ENCODE peak calls at places on chromosome 4, in four cellular contexts. R is mammary epithelial cell, M is HCT116, I is fibroblast of lung. S is an unnamed sample.
A peak's percentile ranks its signal among the peaks of the same experiment; 100 is the strongest.

GRCh38 chr4:35052546-35052945 is 1191.8 kb downstream of the ARAP2 start:
- DNase-seq in R (no peak), M (no peak), I (no peak), S (no peak)

GRCh38 chr4:63528592-63528991 is 880.7 kb downstream of the TECRL start:
- DNase-seq in R (no peak), M (no peak), I (no peak), S (no peak)

GRCh38 chr4:146488495-146489174 is 33.1 kb downstream of the SLC10A7 start:
- DNase-seq in R (no peak), M (no peak), I (peak; percentile 26), S (no peak)

GRCh38 chr4:5746829-5747745 is 36.1 kb downstream of the EVC start:
- DNase-seq in R (peak; percentile 23), M (no peak), I (peak; percentile 41), S (no peak)

GRCh38 chr4:164956766-164957643 is 20.5 kb downstream of the TRIM61 start:
- DNase-seq in R (peak; percentile 69), M (no peak), I (peak; percentile 73), S (no peak)

GRCh38 chr4:140719022-140719421 is 37.2 kb downstream of the TBC1D9 start:
- DNase-seq in R (peak; percentile 29), M (no peak), I (peak; percentile 40), S (no peak)

GRCh38 chr4:100189820-100190642 is at the start of gene DDIT4L:
- DNase-seq in R (peak; percentile 6), M (peak; percentile 15), I (peak; percentile 34), S (no peak)

GRCh38 chr4:6272863-6273660 is 3.4 kb downstream of the WFS1 start:
- DNase-seq in R (peak; percentile 63), M (no peak), I (peak; percentile 65), S (peak; percentile 58)

GRCh38 chr4:52729586-52729985 is 21.6 kb downstream of the ERVMER34-1 start:
- DNase-seq in R (no peak), M (no peak), I (no peak), S (no peak)

GRCh38 chr4:186915816-186916215 is 192.2 kb upstream of the FAT1 start:
- DNase-seq in R (peak; percentile 51), M (no peak), I (no peak), S (no peak)

GRCh38 chr4:166165829-166166420 is 292.9 kb downstream of the TLL1 start:
- DNase-seq in R (peak; percentile 59), M (peak; percentile 77), I (peak; percentile 81), S (no peak)

GRCh38 chr4:127604949-127605709 is 27.6 kb upstream of the INTU start:
- DNase-seq in R (peak; percentile 12), M (peak; percentile 33), I (peak; percentile 73), S (no peak)

GRCh38 chr4:112604590-112604989 is 32.1 kb downstream of the ZGRF1 start:
- DNase-seq in R (peak; percentile 35), M (peak; percentile 18), I (peak; percentile 75), S (peak; percentile 39)

GRCh38 chr4:83251074-83251835 is 33.3 kb downstream of the COQ2 start:
- DNase-seq in R (no peak), M (no peak), I (no peak), S (no peak)

GRCh38 chr4:139243448-139244365 is 36.3 kb downstream of the MGARP start:
- DNase-seq in R (peak; percentile 100), M (no peak), I (peak; percentile 99), S (peak; percentile 100)

GRCh38 chr4:105014242-105015031 is 132.2 kb upstream of the TET2 start:
- DNase-seq in R (no peak), M (no peak), I (no peak), S (no peak)

GRCh38 chr4:161762796-161763195 is 401.0 kb downstream of the FSTL5 start:
- DNase-seq in R (peak; percentile 58), M (no peak), I (peak; percentile 71), S (peak; percentile 27)

GRCh38 chr4:114688063-114688462 is 89.5 kb downstream of the UGT8 start:
- DNase-seq in R (no peak), M (no peak), I (no peak), S (no peak)

GRCh38 chr4:21242163-21242562 is 541.9 kb downstream of the PACRGL start:
- DNase-seq in R (no peak), M (no peak), I (no peak), S (no peak)

GRCh38 chr4:95204873-95205272 is 343.9 kb downstream of the UNC5C start:
- DNase-seq in R (peak; percentile 3), M (peak; percentile 12), I (no peak), S (no peak)

GRCh38 chr4:158500054-158500453 is 21.6 kb upstream of the RXFP1 start:
- DNase-seq in R (no peak), M (no peak), I (no peak), S (no peak)

GRCh38 chr4:41358626-41359025 is 101.9 kb downstream of the UCHL1 start:
- DNase-seq in R (no peak), M (no peak), I (peak; percentile 18), S (no peak)

GRCh38 chr4:77922158-77923094 is 59.8 kb downstream of the MRPL1 start:
- DNase-seq in R (no peak), M (no peak), I (peak; percentile 75), S (no peak)

GRCh38 chr4:187937557-187937956 is 58.0 kb upstream of the ZFP42 start:
- DNase-seq in R (no peak), M (no peak), I (no peak), S (no peak)

GRCh38 chr4:174423257-174423944 is 98.9 kb downstream of the HPGD start:
- DNase-seq in R (peak; percentile 95), M (peak; percentile 56), I (peak; percentile 77), S (peak; percentile 92)

GRCh38 chr4:169485791-169486742 is 126.3 kb downstream of the NEK1 start:
- DNase-seq in R (peak; percentile 50), M (peak; percentile 49), I (peak; percentile 79), S (peak; percentile 15)

GRCh38 chr4:11397819-11398610 is 30.7 kb downstream of the HS3ST1 start:
- DNase-seq in R (no peak), M (no peak), I (no peak), S (no peak)

GRCh38 chr4:84579410-84579791 is 3.5 kb upstream of the CDS1 start:
- DNase-seq in R (no peak), M (no peak), I (no peak), S (no peak)

GRCh38 chr4:34138385-34138784 is 2105.9 kb downstream of the ARAP2 start:
- DNase-seq in R (no peak), M (no peak), I (no peak), S (no peak)

GRCh38 chr4:54976682-54977081 is 148.7 kb downstream of the KDR start:
- DNase-seq in R (no peak), M (no peak), I (no peak), S (no peak)

GRCh38 chr4:152106113-152106763 is 345.4 kb upstream of the GATB start:
- DNase-seq in R (peak; percentile 92), M (peak; percentile 83), I (peak; percentile 96), S (peak; percentile 97)

GRCh38 chr4:158884280-158884679 is 115.5 kb downstream of the FNIP2 start:
- DNase-seq in R (no peak), M (no peak), I (no peak), S (no peak)

GRCh38 chr4:97720869-97721432 is 422.3 kb downstream of the STPG2 start:
- DNase-seq in R (peak; percentile 37), M (peak; percentile 54), I (no peak), S (peak; percentile 35)

GRCh38 chr4:120085705-120086104 is 19.1 kb upstream of the MAD2L1 start:
- DNase-seq in R (no peak), M (no peak), I (peak; percentile 51), S (no peak)

GRCh38 chr4:31366041-31366440 is 645.9 kb downstream of the PCDH7 start:
- DNase-seq in R (peak; percentile 10), M (no peak), I (peak; percentile 9), S (peak; percentile 40)

GRCh38 chr4:36823199-36823967 is 421.2 kb upstream of the NWD2 start:
- DNase-seq in R (no peak), M (no peak), I (no peak), S (no peak)

GRCh38 chr4:153773236-153773690 is 13.4 kb upstream of the RNF175 start:
- DNase-seq in R (no peak), M (no peak), I (peak; percentile 23), S (no peak)

GRCh38 chr4:138062929-138063328 is 179.2 kb downstream of the SLC7A11 start:
- DNase-seq in R (peak; percentile 32), M (no peak), I (peak; percentile 31), S (no peak)
- TF ChIP-seq CTCF in R (no peak), M (no peak), I (peak; percentile 17), S (peak; percentile 56)

DNA sequence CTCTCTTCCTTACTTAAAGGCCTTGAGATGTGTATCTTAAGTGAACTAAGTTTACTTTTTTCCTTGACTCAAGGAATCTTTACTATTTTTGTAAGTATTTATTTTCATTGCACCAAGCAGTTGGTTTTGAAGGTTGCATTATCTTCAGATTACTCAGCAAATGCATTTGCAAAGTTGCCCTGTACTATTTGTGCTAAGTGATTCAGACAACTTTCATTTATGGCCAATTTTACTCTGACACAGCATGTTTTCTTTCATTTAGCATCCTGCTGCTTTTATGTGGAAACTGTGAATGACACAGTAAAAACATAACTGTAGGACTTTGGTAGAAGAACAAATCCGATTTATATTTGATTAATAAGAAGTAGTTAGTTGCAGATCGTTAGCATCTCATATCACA is 191.0 kb downstream of the CCSER1 start:
- DNase-seq in R (peak; percentile 70), M (peak; percentile 85), I (peak; percentile 93), S (peak; percentile 41)
- H3K27ac ChIP-seq in R (peak overlapping the region; percentile 81), M (peak overlapping the region; percentile 96), I (peak overlapping the region; percentile 89), S (no peak overlapping the region)

DNA sequence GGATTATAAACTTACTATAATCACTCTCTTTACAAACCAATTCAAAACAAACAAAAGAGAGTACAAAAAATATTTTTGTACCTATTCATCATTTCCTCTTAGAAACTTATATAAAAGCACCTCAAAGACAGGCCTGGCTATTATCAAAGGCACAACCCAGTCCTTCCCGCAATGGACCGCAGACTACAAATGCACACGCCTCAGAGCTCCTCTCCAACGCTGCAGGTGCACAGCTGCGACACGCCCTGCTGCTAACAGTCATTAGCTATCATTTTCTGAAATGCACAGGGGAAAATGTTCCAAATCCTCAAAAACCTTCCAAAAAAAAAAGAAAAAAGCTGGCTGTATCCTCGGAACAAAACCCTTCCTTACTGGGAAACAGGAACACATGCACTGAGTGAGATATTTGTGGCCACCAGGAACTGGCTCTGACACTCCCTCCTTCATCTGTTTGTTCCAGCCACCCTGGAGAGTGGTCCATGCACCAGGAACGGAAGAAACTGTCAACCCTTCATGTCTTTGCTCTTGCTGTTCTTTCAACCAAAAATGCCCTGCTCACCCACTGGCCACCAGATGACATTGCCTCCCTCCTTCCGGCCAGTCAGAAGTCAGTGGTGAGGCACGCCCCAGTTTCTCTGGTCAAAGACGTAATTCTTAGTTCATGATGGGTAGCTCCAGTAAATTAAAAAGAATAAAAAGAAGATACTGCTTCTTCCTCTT is 16.7 kb downstream of the IRF2 start:
- DNase-seq in R (no peak), M (no peak), I (no peak), S (no peak)
- H3K4me1 ChIP-seq in R (peaks cover 21% of the 10 kb centered on the region), M (peaks cover 2% of the 10 kb centered on the region), I (peaks cover 20% of the 10 kb centered on the region), S (peaks cover 20% of the 10 kb centered on the region)

DNA sequence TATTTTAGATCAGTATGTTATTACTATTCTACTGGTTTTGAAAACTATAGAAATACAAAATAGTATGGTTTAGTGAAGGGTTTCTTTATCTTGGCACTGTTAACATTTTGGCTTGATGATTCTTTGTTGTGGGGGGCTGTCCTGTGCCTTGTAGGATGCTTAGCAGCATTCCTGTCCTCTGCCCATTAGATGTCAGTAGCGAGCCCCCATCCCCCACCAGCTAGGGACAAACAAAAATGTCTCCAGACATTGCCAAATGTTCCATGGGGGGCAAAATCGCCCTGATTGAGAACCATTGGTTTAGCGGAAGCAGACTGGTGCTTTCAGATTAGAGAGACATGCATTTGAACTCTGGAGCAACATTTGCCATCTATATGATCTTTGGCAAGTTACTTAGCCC is 23.3 kb downstream of the SPARCL1 start:
- DNase-seq in R (no peak), M (no peak), I (no peak), S (no peak)
- TF ChIP-seq CTCF in R (no peak), M (peak; percentile 63), I (peak; percentile 13), S (peak; percentile 37)

GRCh38 chr4:28279249-28279648 is 1418.6 kb downstream of the STIM2 start:
- DNase-seq in R (no peak), M (no peak), I (no peak), S (peak; percentile 71)
- H3K27ac ChIP-seq in R (peak overlapping the region; percentile 64), M (no peak overlapping the region), I (no peak overlapping the region), S (peak overlapping the region; percentile 33)

S was measured in foreskin keratinocyte.